ENCODE peak calls at places on chromosomes 12 and 14, in four cellular contexts. G is GM23338; S is activated CD4-positive, alpha-beta T cell treated with anti-CD3 and anti-CD28 coated beads, Interleukin-2, amount 50 U/mL, for 48 hours; M is Karpas-422. V is an unnamed sample.
A peak's percentile ranks its signal among the peaks of the same experiment; 100 is the strongest.

GRCh38 chr12:14193623-14194022 is 171.9 kb upstream of the ATF7IP start:
- DNase-seq in S (no peak), M (no peak), G (peak; percentile 15), V (no peak)

GRCh38 chr12:90441431-90441830 is 513.5 kb downstream of the CCER1 start:
- DNase-seq in G (no peak), S (no peak), M (no peak), V (no peak)

GRCh38 chr12:81167694-81168093 is 89.8 kb downstream of the ACSS3 start:
- DNase-seq in S (no peak), M (no peak), G (peak; percentile 32), V (no peak)

GRCh38 chr12:6567112-6567680 is 895 bp downstream of the NOP2 start:
- DNase-seq in G (no peak), M (peak; percentile 73), S (no peak), V (no peak)

GRCh38 chr12:24039113-24039525 is 89.6 kb upstream of the SOX5 start:
- DNase-seq in G (no peak), S (no peak), M (no peak), V (no peak)

GRCh38 chr14:70642313-70643235 is 858 bp downstream of the TTC9 start:
- DNase-seq in G (peak; percentile 48), M (peak; percentile 73), S (peak; percentile 46), V (no peak)

GRCh38 chr12:69440016-69440415 is 30.2 kb upstream of the FRS2 start:
- DNase-seq in M (no peak), S (no peak), G (no peak), V (no peak)

GRCh38 chr14:96592591-96593388 is 90.6 kb downstream of the PAPOLA start:
- DNase-seq in S (peak; percentile 74), G (peak; percentile 63), M (peak; percentile 77), V (peak; percentile 13)

GRCh38 chr12:49933793-49934192 is 16.7 kb upstream of the AQP2 start:
- DNase-seq in M (peak; percentile 52), S (no peak), G (no peak), V (no peak)

GRCh38 chr12:124428136-124428791 is 133.4 kb downstream of the RFLNA start:
- DNase-seq in M (no peak), G (no peak), S (no peak), V (no peak)

GRCh38 chr12:56297400-56297799 is 2.7 kb downstream of the CS start:
- DNase-seq in G (no peak), S (no peak), M (no peak), V (no peak)

GRCh38 chr14:97692084-97692483 is 894.9 kb downstream of the VRK1 start:
- DNase-seq in M (no peak), S (no peak), G (no peak), V (no peak)

GRCh38 chr12:86376052-86376451 is 119.9 kb upstream of the MGAT4C start:
- DNase-seq in S (no peak), G (peak; percentile 64), M (no peak), V (no peak)

GRCh38 chr12:130460611-130461478 is 123.2 kb downstream of the PIWIL1 start:
- DNase-seq in G (no peak), S (no peak), M (no peak), V (no peak)

GRCh38 chr12:104569348-104570173 is 112.8 kb downstream of the CHST11 start:
- DNase-seq in G (no peak), M (peak; percentile 54), S (peak; percentile 35), V (no peak)

GRCh38 chr12:101743724-101744472 is 4.6 kb upstream of the SYCP3 start:
- DNase-seq in M (no peak), S (no peak), G (no peak), V (no peak)

GRCh38 chr14:23306412-23307145 is at the start of gene BCL2L2:
- DNase-seq in G (peak; percentile 97), S (peak; percentile 17), M (peak; percentile 95), V (peak; percentile 92)

GRCh38 chr12:75666980-75667359 is 155.6 kb upstream of the KRR1 start:
- DNase-seq in S (no peak), G (no peak), M (no peak), V (no peak)

GRCh38 chr14:29717906-29718305 is 209.7 kb downstream of the PRKD1 start:
- DNase-seq in S (no peak), M (no peak), G (no peak), V (no peak)

GRCh38 chr12:41983394-41983793 is 161.3 kb downstream of the GXYLT1 start:
- DNase-seq in M (no peak), S (no peak), G (no peak), V (no peak)

GRCh38 chr12:512933-513332 is 53.2 kb downstream of the B4GALNT3 start:
- DNase-seq in G (no peak), M (no peak), S (no peak), V (no peak)

GRCh38 chr14:77088645-77089044 is 9.4 kb upstream of the CIPC start:
- DNase-seq in G (no peak), S (no peak), M (no peak), V (no peak)

GRCh38 chr14:49975286-49975685 is 82.4 kb downstream of the ARF6 start:
- DNase-seq in G (no peak), S (no peak), M (no peak), V (no peak)

GRCh38 chr12:51771008-51771407 is 77.5 kb downstream of the FIGNL2 start:
- DNase-seq in G (no peak), M (no peak), S (no peak), V (no peak)

GRCh38 chr12:110858848-110859247 is 12.1 kb downstream of the CCDC63 start:
- DNase-seq in S (no peak), G (peak; percentile 26), M (no peak), V (no peak)

GRCh38 chr12:73465106-73465505 is 1072.5 kb upstream of the ATXN7L3B start:
- DNase-seq in G (peak; percentile 34), S (no peak), M (no peak), V (no peak)

GRCh38 chr12:2919249-2919648 is 28.6 kb downstream of the TULP3 start:
- DNase-seq in G (no peak), M (no peak), S (no peak), V (no peak)

GRCh38 chr12:124506145-124506831 is 61.1 kb downstream of the NCOR2 start:
- DNase-seq in G (no peak), S (no peak), M (no peak), V (no peak)

GRCh38 chr12:76375470-76375869 is 27.3 kb upstream of the BBS10 start:
- DNase-seq in G (no peak), M (no peak), S (no peak), V (no peak)

GRCh38 chr12:74317078-74317581 is 220.5 kb upstream of the ATXN7L3B start:
- DNase-seq in S (no peak), M (peak; percentile 60), G (peak; percentile 74), V (peak; percentile 57)

GRCh38 chr12:76945867-76946266 is 67.0 kb upstream of the CSRP2 start:
- DNase-seq in M (no peak), G (no peak), S (no peak), V (no peak)

GRCh38 chr14:102508774-102509743 is 517 bp downstream of the ANKRD9 start:
- DNase-seq in S (peak; percentile 30), M (no peak), G (peak; percentile 42), V (peak; percentile 29)

GRCh38 chr12:6647083-6647604 is at the start of gene ACRBP:
- DNase-seq in S (peak; percentile 42), G (peak; percentile 89), M (no peak), V (peak; percentile 71)

GRCh38 chr12:98935847-98936246 is 290.8 kb downstream of the APAF1 start:
- DNase-seq in G (no peak), S (no peak), M (no peak), V (no peak)

GRCh38 chr12:58416211-58416610 is 474.8 kb downstream of the ATP23 start:
- DNase-seq in S (no peak), G (no peak), M (no peak), V (no peak)

GRCh38 chr12:111598637-111599458 is at the start of gene ATXN2:
- DNase-seq in G (peak; percentile 77), S (peak; percentile 67), M (peak; percentile 87), V (peak; percentile 43)

V was measured in midbrain.